ENCODE peak calls at places on chromosome 14, in six cellular contexts. Y is breast epithelium, C is endothelial cell of umbilical vein, V is suprapubic skin, T is stomach, U is H1. F is an unnamed sample.

GRCh38 chr14:77314043-77314442 is 6.6 kb downstream of the POMT2 start:
- DNase-seq in U (no peak), V (no peak), T (no peak), C (no peak), Y (peak; percentile 47), F (peak; percentile 60)

GRCh38 chr14:32709072-32709471 is 229.6 kb upstream of the NPAS3 start:
- DNase-seq in U (no peak), Y (peak; percentile 32), V (no peak), C (peak; percentile 49), T (no peak), F (peak; percentile 70)

GRCh38 chr14:58243790-58244555 is 670 bp upstream of the PSMA3 start:
- DNase-seq in T (no peak), Y (no peak), V (no peak), U (no peak), C (peak; percentile 68), F (no peak)

GRCh38 chr14:40218282-40218941 is 786.2 kb upstream of the FBXO33 start:
- DNase-seq in U (no peak), C (no peak), T (no peak), V (no peak), Y (no peak), F (no peak)

GRCh38 chr14:22419620-22420019 is 169.4 kb downstream of the DAD1 start:
- DNase-seq in T (no peak), Y (no peak), U (no peak), V (no peak), C (peak; percentile 16), F (no peak)

GRCh38 chr14:91835920-91836843 is 31.2 kb downstream of the TC2N start:
- DNase-seq in V (peak; percentile 93), T (peak; percentile 96), C (no peak), Y (peak; percentile 85), U (peak; percentile 92), F (peak; percentile 91)

GRCh38 chr14:93655078-93655750 is 133.1 kb downstream of the PRIMA1 start:
- DNase-seq in C (peak; percentile 22), T (no peak), U (peak; percentile 45), V (no peak), Y (no peak), F (no peak)

GRCh38 chr14:53027031-53027430 is 76.2 kb upstream of the FERMT2 start:
- DNase-seq in V (no peak), C (no peak), Y (no peak), U (no peak), T (no peak), F (no peak)

GRCh38 chr14:69716483-69717187 is 50.3 kb upstream of the SRSF5 start:
- DNase-seq in V (no peak), T (no peak), C (peak; percentile 87), U (no peak), Y (peak; percentile 70), F (no peak)

GRCh38 chr14:22039938-22040780 is 366.5 kb upstream of the OR4E1 start:
- DNase-seq in V (no peak), U (no peak), C (peak; percentile 32), T (no peak), Y (no peak), F (no peak)

GRCh38 chr14:38171197-38171596 is 36.5 kb upstream of the SSTR1 start:
- DNase-seq in U (no peak), Y (no peak), C (no peak), T (no peak), V (no peak), F (no peak)

GRCh38 chr14:60090864-60091519 is 731 bp upstream of the PCNX4 start:
- DNase-seq in Y (peak; percentile 37), C (peak; percentile 67), U (no peak), V (peak; percentile 71), T (peak; percentile 33), F (peak; percentile 80)

GRCh38 chr14:67942311-67942710 is 122.7 kb downstream of the RAD51B start:
- DNase-seq in U (no peak), C (no peak), Y (no peak), V (no peak), T (no peak), F (no peak)

GRCh38 chr14:68690106-68690960 is 102.5 kb downstream of the ZFP36L1 start:
- DNase-seq in T (no peak), C (no peak), V (no peak), Y (no peak), U (no peak), F (peak; percentile 65)

GRCh38 chr14:87883750-87884149 is 109.2 kb downstream of the GALC start:
- DNase-seq in V (no peak), U (no peak), C (no peak), T (no peak), Y (no peak), F (no peak)

GRCh38 chr14:23538785-23539184 is 12.8 kb downstream of the ZFHX2 start:
- DNase-seq in C (no peak), Y (no peak), V (no peak), U (peak; percentile 65), T (no peak), F (no peak)

GRCh38 chr14:80385340-80385739 is 174.0 kb upstream of the DIO2 start:
- DNase-seq in T (no peak), C (no peak), U (no peak), V (no peak), Y (no peak), F (no peak)

GRCh38 chr14:93832665-93833064 is 44.4 kb upstream of the PRIMA1 start:
- DNase-seq in C (no peak), T (peak; percentile 80), U (no peak), Y (peak; percentile 68), V (no peak), F (peak; percentile 77)

GRCh38 chr14:75068294-75069020 is 984 bp upstream of the ZC2HC1C start:
- DNase-seq in U (no peak), C (no peak), T (no peak), Y (no peak), V (no peak), F (no peak)

GRCh38 chr14:75067212-75067611 is 2.2 kb upstream of the ZC2HC1C start:
- DNase-seq in T (no peak), V (no peak), C (no peak), U (no peak), Y (no peak), F (no peak)

GRCh38 chr14:75070383-75070782 is 942 bp downstream of the ZC2HC1C start:
- DNase-seq in C (no peak), T (no peak), U (no peak), Y (peak; percentile 53), V (peak; percentile 85), F (peak; percentile 92)

GRCh38 chr14:75069811-75070145 is 337 bp downstream of the ZC2HC1C start:
- DNase-seq in U (no peak), V (no peak), C (no peak), T (no peak), Y (no peak), F (no peak)

DNA sequence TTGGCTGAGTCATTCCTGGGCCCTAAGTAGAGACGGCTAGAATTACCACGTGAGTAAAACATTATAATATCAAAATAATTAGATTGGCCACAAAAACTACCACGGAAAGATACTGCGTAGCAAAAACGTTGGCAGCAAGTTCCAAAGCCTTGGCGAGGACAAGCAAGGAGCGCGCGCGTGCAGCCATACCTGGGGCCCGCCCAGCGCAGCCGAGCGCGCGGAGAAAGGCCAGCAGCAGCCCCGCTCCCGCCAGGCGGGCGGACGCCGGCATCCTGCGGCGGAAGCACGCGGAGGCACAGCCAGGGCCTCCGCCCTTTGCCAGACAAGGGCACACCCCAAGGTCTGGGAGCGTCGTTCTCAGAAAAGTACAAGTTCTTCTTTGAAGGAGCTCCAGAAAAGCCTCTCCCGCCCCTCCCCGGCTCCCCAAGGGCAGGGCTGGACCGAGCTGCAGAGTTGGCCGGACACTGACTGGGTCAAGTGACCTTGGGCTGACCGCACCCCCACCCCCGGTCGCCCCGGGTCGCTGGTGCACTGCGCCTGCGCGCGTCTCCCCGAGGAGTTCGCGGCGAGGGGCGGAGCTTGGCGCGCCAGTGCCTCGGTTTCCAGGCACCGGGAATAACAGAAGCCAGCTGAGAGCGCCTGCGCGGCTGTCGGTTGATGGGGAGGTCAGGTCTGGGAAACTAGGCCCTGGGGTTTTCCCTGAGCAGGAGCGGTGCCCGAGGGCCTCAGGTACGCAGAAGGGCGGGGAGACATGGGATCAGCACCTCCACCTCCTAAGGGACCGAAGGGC is at the start of gene ZC2HC1C:
- DNase-seq in U (peak; percentile 98), Y (peak; percentile 95), C (peak; percentile 91), V (peak; percentile 97), T (peak; percentile 97), F (peak; percentile 98)
- TF ChIP-seq POLR2AphosphoS5 in U (peak; percentile 79), Y (peak; percentile 79), C (peak; percentile 88), V (peak; percentile 87), T (peak; percentile 68), F (peak; percentile 83)

GRCh38 chr14:90628825-90629224 is 187.4 kb downstream of the TTC7B start:
- DNase-seq in V (no peak), T (no peak), C (no peak), Y (no peak), U (no peak), F (peak; percentile 76)

GRCh38 chr14:90627478-90627877 is 188.8 kb downstream of the TTC7B start:
- DNase-seq in T (no peak), U (no peak), Y (no peak), V (no peak), C (no peak), F (no peak)

GRCh38 chr14:90625445-90625844 is 190.8 kb downstream of the TTC7B start:
- DNase-seq in V (no peak), T (no peak), U (no peak), C (no peak), Y (no peak), F (no peak)

GRCh38 chr14:90624732-90625444 is 191.3 kb downstream of the TTC7B start:
- DNase-seq in T (no peak), V (no peak), C (no peak), U (no peak), Y (no peak), F (no peak)

DNA sequence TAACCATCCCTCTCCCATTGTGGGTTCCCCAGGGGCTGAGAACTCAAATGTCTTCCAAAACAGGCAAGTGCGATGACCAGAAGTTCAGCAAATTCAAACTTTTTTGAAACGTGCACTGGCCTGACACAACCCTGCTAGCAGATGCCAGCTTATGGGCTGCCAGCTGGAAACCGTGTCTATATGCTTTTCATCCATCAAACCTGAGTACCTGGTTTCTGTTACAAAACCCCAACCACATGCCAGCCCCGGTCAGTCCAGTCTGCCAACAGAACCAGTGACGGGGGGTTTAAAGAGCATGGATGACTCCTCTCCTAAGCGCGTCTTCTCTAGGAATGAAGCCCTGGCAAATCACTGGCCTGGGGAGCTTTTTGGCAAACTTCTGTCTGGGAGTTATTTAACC is 189.7 kb downstream of the TTC7B start:
- DNase-seq in Y (peak; percentile 71), V (no peak), C (no peak), T (no peak), U (no peak), F (peak; percentile 94)
- TF ChIP-seq CTCF in Y (no peak), V (no peak), C (no peak), T (no peak), U (no peak), F (no peak)

GRCh38 chr14:71492346-71492745 is 439.9 kb upstream of the RGS6 start:
- DNase-seq in C (no peak), T (no peak), U (no peak), V (no peak), Y (no peak), F (no peak)

GRCh38 chr14:71497645-71498086 is 434.6 kb upstream of the RGS6 start:
- DNase-seq in Y (no peak), U (no peak), C (peak; percentile 25), T (no peak), V (no peak), F (no peak)

GRCh38 chr14:71499018-71499417 is 433.2 kb upstream of the RGS6 start:
- DNase-seq in C (no peak), T (no peak), Y (no peak), U (no peak), V (no peak), F (no peak)

GRCh38 chr14:71498151-71498734 is 434.0 kb upstream of the RGS6 start:
- DNase-seq in T (no peak), Y (no peak), U (no peak), C (no peak), V (no peak), F (no peak)
- TF ChIP-seq POLR2AphosphoS5 in T (no peak), Y (no peak), U (no peak), C (no peak), V (no peak), F (no peak)

GRCh38 chr14:34111933-34112332 is 161.1 kb upstream of the EGLN3 start:
- DNase-seq in U (no peak), V (no peak), C (no peak), Y (no peak), T (no peak), F (no peak)
- TF ChIP-seq CTCF in U (no peak), V (no peak), C (no peak), Y (no peak), T (no peak), F (no peak)